ENCODE peak calls at places on chromosome 18, in four cellular contexts. C, B, N and S are unnamed samples. For H3K36me3, the result is how much of the 10 kb centered on the place peaks cover.

GRCh38 chr18:26549486-26550435 is 1.4 kb upstream of the KCTD1 start:
- DNase-seq in N (peak), B (peak), C (peak), S (peak)

GRCh38 chr18:36188912-36189311 is 1.6 kb downstream of the MOCOS start:
- DNase-seq in C (no peak), B (no peak), N (no peak), S (no peak)

GRCh38 chr18:13437801-13438506 is 219.4 kb downstream of the LDLRAD4 start:
- DNase-seq in C (no peak), N (no peak), B (no peak), S (no peak)

GRCh38 chr18:366466-367053 is 98.7 kb upstream of the THOC1 start:
- DNase-seq in N (no peak), B (no peak), C (no peak), S (no peak)

GRCh38 chr18:73509460-73509859 is 638.2 kb downstream of the FBXO15 start:
- DNase-seq in N (no peak), C (no peak), B (no peak), S (no peak)

GRCh38 chr18:5461056-5461455 is 82.7 kb downstream of the EPB41L3 start:
- DNase-seq in N (no peak), B (no peak), C (no peak), S (no peak)

GRCh38 chr18:9124824-9125223 is 11.8 kb upstream of the ANKRD12 start:
- DNase-seq in N (no peak), B (no peak), C (no peak), S (no peak)

GRCh38 chr18:74063023-74063422 is 84.6 kb downstream of the FBXO15 start:
- DNase-seq in B (no peak), C (no peak), N (no peak), S (no peak)

GRCh38 chr18:3998698-3999333 is 456.3 kb downstream of the DLGAP1 start:
- DNase-seq in B (peak), N (no peak), C (no peak), S (no peak)

GRCh38 chr18:59101830-59102414 is 37.8 kb upstream of the SEC11C start:
- DNase-seq in C (no peak), N (no peak), B (no peak), S (no peak)

GRCh38 chr18:79852561-79853302 is 55.0 kb downstream of the KCNG2 start:
- DNase-seq in C (no peak), B (peak), N (peak), S (no peak)

GRCh38 chr18:74577019-74577418 is 20.7 kb upstream of the ZNF407 start:
- DNase-seq in N (no peak), C (no peak), B (no peak), S (no peak)

GRCh38 chr18:48740846-48741485 is 202.1 kb downstream of the CTIF start:
- DNase-seq in C (no peak), N (no peak), B (no peak), S (peak)

GRCh38 chr18:4106407-4107033 is 348.6 kb downstream of the DLGAP1 start:
- DNase-seq in N (no peak), B (peak), C (peak), S (peak)

GRCh38 chr18:21179590-21180220 is 62.3 kb upstream of the GREB1L start:
- DNase-seq in N (no peak), B (peak), C (no peak), S (no peak)

GRCh38 chr18:76468345-76469275 is 26.4 kb downstream of the ZNF516 start:
- DNase-seq in N (no peak), B (no peak), C (no peak), S (no peak)

GRCh38 chr18:32019251-32019943 is 772 bp downstream of the RNF125 start:
- DNase-seq in C (no peak), N (peak), B (peak), S (peak)

GRCh38 chr18:61669320-61669719 is 223.5 kb downstream of the RNF152 start:
- DNase-seq in C (no peak), B (no peak), N (no peak), S (no peak)

GRCh38 chr18:35178260-35178659 is 62.6 kb upstream of the ZNF397 start:
- DNase-seq in N (no peak), C (no peak), B (no peak), S (no peak)

GRCh38 chr18:51288582-51288981 is 91.1 kb upstream of the MEX3C start:
- DNase-seq in B (no peak), C (no peak), N (no peak), S (no peak)

GRCh38 chr18:77206676-77207370 is 42.8 kb upstream of the GALR1 start:
- DNase-seq in N (no peak), C (no peak), B (no peak), S (peak)

GRCh38 chr18:13696961-13697360 is 29.4 kb downstream of the FAM210A start:
- DNase-seq in B (no peak), C (no peak), N (no peak), S (no peak)

GRCh38 chr18:79784071-79784913 is 13.4 kb upstream of the KCNG2 start:
- DNase-seq in B (no peak), C (no peak), N (peak), S (no peak)

GRCh38 chr18:39742015-39742466 is 2176.4 kb upstream of the CELF4 start:
- DNase-seq in C (no peak), N (no peak), B (no peak), S (no peak)

GRCh38 chr18:10027461-10027860 is 113.6 kb downstream of the VAPA start:
- DNase-seq in N (no peak), C (no peak), B (no peak), S (no peak)

GRCh38 chr18:379665-380356 is 112.0 kb upstream of the THOC1 start:
- DNase-seq in B (no peak), N (peak), C (no peak), S (no peak)

GRCh38 chr18:27223570-27224340 is 38.6 kb upstream of the CHST9 start:
- DNase-seq in C (no peak), N (no peak), B (no peak), S (no peak)

GRCh38 chr18:80159713-80160636 is 50.9 kb downstream of the ADNP2 start:
- DNase-seq in N (peak), B (no peak), C (no peak), S (peak)

GRCh38 chr18:58104071-58104470 is 60.0 kb downstream of the NEDD4L start:
- DNase-seq in C (no peak), B (no peak), N (no peak), S (no peak)

GRCh38 chr18:55857409-55857808 is 269.4 kb upstream of the TCF4 start:
- DNase-seq in B (no peak), N (no peak), C (no peak), S (no peak)

GRCh38 chr18:26757263-26758019 is 108.1 kb downstream of the AQP4 start:
- DNase-seq in C (no peak), N (no peak), B (no peak), S (no peak)

GRCh38 chr18:8833480-8833879 is 128.1 kb downstream of the MTCL1 start:
- DNase-seq in C (no peak), N (no peak), B (no peak), S (no peak)

GRCh38 chr18:79195716-79196683 is 126.8 kb downstream of the ATP9B start:
- DNase-seq in N (no peak), B (no peak), C (no peak), S (no peak)

GRCh38 chr18:60649107-60649506 is 276.5 kb upstream of the MC4R start:
- DNase-seq in C (no peak), N (no peak), B (no peak), S (no peak)

GRCh38 chr18:23835506-23835905 is 146.3 kb downstream of the LAMA3 start:
- DNase-seq in B (no peak), N (no peak), C (no peak), S (no peak)
- H3K36me3 ChIP-seq in B (under half), N (under half), C (under half), S (under half)

DNA sequence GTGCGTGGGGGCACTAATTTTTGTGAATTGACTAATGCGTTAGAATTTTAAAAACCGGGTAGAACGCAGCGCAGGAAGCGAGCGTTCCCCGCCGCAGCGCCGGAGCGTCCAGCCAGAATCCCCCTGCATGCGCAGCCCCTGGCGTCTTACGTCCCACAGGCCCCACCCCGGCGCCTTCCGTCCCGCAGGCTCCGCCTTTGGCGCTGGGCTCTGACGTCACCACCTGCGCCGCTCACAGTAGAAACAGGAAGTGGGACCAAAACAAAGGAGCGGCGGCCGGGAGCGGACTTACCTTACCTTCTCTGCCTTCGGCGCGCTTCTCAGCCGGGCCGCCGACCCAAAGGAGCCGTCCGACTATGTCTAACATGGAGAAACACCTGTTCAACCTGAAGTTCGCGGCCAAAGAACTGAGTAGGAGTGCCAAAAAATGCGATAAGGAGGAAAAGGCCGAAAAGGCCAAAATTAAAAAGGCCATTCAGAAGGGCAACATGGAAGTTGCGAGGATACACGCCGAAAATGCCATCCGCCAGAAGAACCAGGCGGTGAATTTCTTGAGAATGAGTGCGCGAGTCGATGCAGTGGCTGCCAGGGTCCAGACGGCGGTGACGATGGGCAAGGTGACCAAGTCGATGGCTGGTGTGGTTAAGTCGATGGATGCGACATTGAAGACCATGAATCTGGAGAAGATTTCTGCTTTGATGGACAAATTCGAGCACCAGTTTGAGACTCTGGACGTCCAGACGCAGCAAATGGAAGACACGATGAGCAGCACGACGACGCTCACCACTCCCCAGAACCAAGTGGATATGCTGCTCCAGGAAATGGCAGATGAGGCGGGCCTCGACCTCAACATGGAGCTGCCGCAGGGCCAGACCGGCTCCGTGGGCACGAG is at the start of gene CHMP1B:
- DNase-seq in B (peak), C (peak), N (peak), S (peak)
- TF ChIP-seq CTCF in B (no peak), C (no peak), N (no peak), S (no peak)

DNA sequence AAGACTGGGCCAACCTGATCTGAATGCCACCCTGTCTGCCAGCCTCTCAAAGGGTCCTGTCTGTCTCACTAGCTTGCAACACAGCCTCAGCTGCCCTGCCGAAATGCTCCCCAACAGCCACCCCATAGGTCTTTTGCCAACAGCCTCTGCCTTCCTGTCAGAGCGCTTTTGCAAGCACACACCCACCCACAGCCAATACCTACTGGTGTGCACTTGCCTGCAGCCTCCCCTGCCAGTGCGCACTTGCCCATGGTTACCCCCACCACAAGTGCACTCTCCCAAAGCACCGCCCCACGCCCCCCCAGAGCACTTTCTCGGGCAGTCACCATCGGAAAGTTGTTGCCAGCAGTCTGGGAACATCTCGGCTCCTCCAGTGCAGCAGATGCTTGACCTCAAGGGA is 48.6 kb downstream of the RTTN start:
- DNase-seq in N (no peak), B (no peak), C (no peak), S (no peak)
- H3K36me3 ChIP-seq in N (under half), B (under half), C (under half), S (under half)

DNA sequence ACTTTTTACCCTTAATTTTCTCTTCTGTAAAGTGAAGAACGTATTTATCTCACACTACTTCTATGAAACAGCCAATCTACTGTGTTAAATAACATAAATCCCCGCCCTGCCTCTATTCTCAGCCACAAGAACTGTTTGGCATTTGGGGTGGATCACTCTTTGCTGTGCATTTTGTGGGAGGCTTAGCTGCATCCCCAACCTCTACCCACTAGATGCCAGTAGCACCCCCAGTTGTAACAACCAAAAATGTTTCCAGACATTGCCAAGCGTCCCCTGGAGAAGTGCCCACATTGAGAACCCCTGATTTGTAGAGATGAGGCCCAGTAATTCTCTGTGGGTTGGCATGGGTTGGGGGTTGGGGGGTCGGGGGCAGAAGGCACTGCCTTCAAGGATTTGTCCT is 94.7 kb upstream of the BOD1L2 start:
- DNase-seq in N (no peak), B (no peak), C (no peak), S (no peak)
- TF ChIP-seq CTCF in N (no peak), B (peak), C (no peak), S (no peak)

GRCh38 chr18:2933995-2934394 is 78.9 kb downstream of the LPIN2 start:
- DNase-seq in C (no peak), N (no peak), B (no peak), S (no peak)
- H3K36me3 ChIP-seq in C (half or more), N (half or more), B (under half), S (under half)

DNA sequence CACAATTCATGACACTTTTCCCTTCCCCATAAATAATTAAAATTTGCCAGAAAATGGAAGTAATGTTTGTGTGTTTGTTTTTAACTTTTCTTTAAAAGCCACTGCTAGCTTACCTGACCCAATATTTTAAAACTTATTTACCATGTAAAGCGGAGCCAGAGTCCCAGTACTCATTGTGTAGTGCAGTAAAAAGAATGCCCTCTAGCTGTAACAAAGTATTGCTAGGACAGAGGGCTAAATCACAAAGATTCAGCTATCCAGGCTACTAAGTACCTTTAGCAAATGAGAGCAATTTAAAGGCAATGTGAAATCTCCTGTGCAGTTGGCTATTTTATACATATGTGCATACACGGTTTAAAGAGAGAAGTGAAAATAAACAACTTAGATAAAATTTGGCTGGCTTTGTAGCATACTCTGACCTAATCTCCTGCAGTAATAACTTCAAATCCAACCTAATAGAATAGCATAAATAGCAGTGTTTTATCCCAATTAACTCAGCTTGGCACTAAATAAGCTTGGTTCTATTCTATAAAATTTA is 997.4 kb upstream of the PIK3C3 start:
- DNase-seq in N (no peak), C (no peak), B (no peak), S (no peak)
- TF ChIP-seq CTCF in N (no peak), C (no peak), B (no peak), S (no peak)